ENCODE peak calls at places on chromosomes 3 and 15, in six cellular contexts. I is NCI-H2171 treated with DMSO at 0.1 percent for 48 hours; L is CD4-positive, alpha-beta T cell; Z is NAMALWA; F is astrocyte; A is cardiac muscle cell. H is an unnamed sample.

GRCh38 chr15:77836116-77836798 is 203.5 kb upstream of the LINGO1 start:
- DNase-seq in I (no peak), L (no peak), Z (peak), F (peak), A (peak), H (no peak)

GRCh38 chr3:171535133-171535532 is 74.9 kb upstream of the TNIK start:
- DNase-seq in I (no peak), L (no peak), Z (no peak), F (no peak), A (no peak), H (no peak)

GRCh38 chr3:145448436-145448835 is 712.5 kb downstream of the PLOD2 start:
- DNase-seq in I (no peak), L (no peak), Z (no peak), F (no peak), A (no peak), H (no peak)

GRCh38 chr3:132034097-132034485 is 723 bp downstream of the CPNE4 start:
- DNase-seq in I (no peak), L (no peak), Z (no peak), F (no peak), A (no peak), H (no peak)

GRCh38 chr3:49378249-49378899 is 20.2 kb upstream of the GPX1 start:
- DNase-seq in I (no peak), L (no peak), Z (no peak), F (peak), A (no peak), H (no peak)

GRCh38 chr15:34436956-34437442 is 609 bp downstream of the GOLGA8A start:
- DNase-seq in I (peak), L (peak), Z (no peak), F (peak), A (peak), H (no peak)

GRCh38 chr15:25850154-25851111 is 12.7 kb downstream of the ATP10A start:
- DNase-seq in I (no peak), L (peak), Z (no peak), F (peak), A (peak), H (no peak)

GRCh38 chr15:50764331-50765201 is 940 bp downstream of the SPPL2A start:
- DNase-seq in I (peak), L (no peak), Z (peak), F (no peak), A (no peak), H (no peak)

GRCh38 chr15:66210684-66211083 is 42.9 kb downstream of the MEGF11 start:
- DNase-seq in I (no peak), L (no peak), Z (no peak), F (no peak), A (no peak), H (no peak)

GRCh38 chr15:38605744-38606143 is 41.1 kb upstream of the RASGRP1 start:
- DNase-seq in I (no peak), L (no peak), Z (no peak), F (no peak), A (no peak), H (no peak)

GRCh38 chr3:24493951-24494615 is 567 bp downstream of the THRB start:
- DNase-seq in I (no peak), L (no peak), Z (no peak), F (no peak), A (peak), H (no peak)

GRCh38 chr3:139252719-139253118 is 91.1 kb upstream of the MRPS22 start:
- DNase-seq in I (no peak), L (no peak), Z (no peak), F (no peak), A (no peak), H (no peak)

GRCh38 chr3:134651347-134652041 is 672 bp upstream of the KY start:
- DNase-seq in I (no peak), L (no peak), Z (no peak), F (peak), A (peak), H (no peak)

GRCh38 chr3:124115279-124115678 is 123.4 kb upstream of the ROPN1 start:
- DNase-seq in I (no peak), L (no peak), Z (no peak), F (no peak), A (no peak), H (no peak)

GRCh38 chr3:134624537-134625287 is 26.1 kb downstream of the KY start:
- DNase-seq in I (no peak), L (no peak), Z (no peak), F (no peak), A (no peak), H (no peak)

GRCh38 chr15:29925227-29926082 is 103.2 kb upstream of the TJP1 start:
- DNase-seq in I (no peak), L (no peak), Z (peak), F (peak), A (peak), H (peak)

GRCh38 chr3:173753593-173753992 is 356.0 kb downstream of the NLGN1 start:
- DNase-seq in I (no peak), L (no peak), Z (no peak), F (no peak), A (no peak), H (no peak)

GRCh38 chr15:101710806-101711205 is 13.5 kb downstream of the TARS3 start:
- DNase-seq in I (no peak), L (no peak), Z (no peak), F (peak), A (no peak), H (no peak)

GRCh38 chr15:40660686-40661085 is 34.3 kb upstream of the RAD51 start:
- DNase-seq in I (no peak), L (no peak), Z (no peak), F (no peak), A (no peak), H (no peak)

GRCh38 chr15:50797926-50798325 is 32.4 kb upstream of the SPPL2A start:
- DNase-seq in I (no peak), L (no peak), Z (no peak), F (no peak), A (no peak), H (no peak)

GRCh38 chr15:74832826-74833225 is 6.4 kb downstream of the CPLX3 start:
- DNase-seq in I (peak), L (no peak), Z (no peak), F (no peak), A (no peak), H (no peak)

GRCh38 chr3:143286392-143287010 is 166.9 kb downstream of the CHST2 start:
- DNase-seq in I (no peak), L (no peak), Z (no peak), F (no peak), A (no peak), H (no peak)

GRCh38 chr3:107523361-107524213 is 825 bp downstream of the BBX start:
- DNase-seq in I (peak), L (peak), Z (peak), F (peak), A (peak), H (no peak)

GRCh38 chr3:43185656-43186375 is 79.9 kb upstream of the POMGNT2 start:
- DNase-seq in I (no peak), L (no peak), Z (no peak), F (peak), A (no peak), H (no peak)

GRCh38 chr15:90181781-90182180 is 19.3 kb upstream of the SEMA4B start:
- DNase-seq in I (no peak), L (no peak), Z (no peak), F (no peak), A (no peak), H (no peak)

GRCh38 chr15:63218114-63218808 is 28.9 kb downstream of the RAB8B start:
- DNase-seq in I (no peak), L (no peak), Z (no peak), F (peak), A (peak), H (no peak)

H was measured in brain pericyte.